ENCODE peak calls at places on chromosomes 6 and 20, in five cellular contexts. E is stimulated activated CD8-positive, alpha-beta memory T cell treated with anti-CD3 and anti-CD28 coated beads, Interleukin-4, amount 100 ng/mL, for 4 hours; S is psoas muscle; P is vagina; X is GM04504. I is an unnamed sample.

GRCh38 chr6:89689732-89690131 is 51.2 kb upstream of the LYRM2 start:
- DNase-seq in E (no peak), S (no peak), P (no peak), X (no peak), I (no peak)

GRCh38 chr6:137975058-137975940 is 108.2 kb downstream of the TNFAIP3 start:
- DNase-seq in E (no peak), S (no peak), P (no peak), X (no peak), I (peak)

GRCh38 chr6:137316626-137317025 is 97.4 kb upstream of the IFNGR1 start:
- DNase-seq in E (no peak), S (no peak), P (no peak), X (no peak), I (no peak)

GRCh38 chr6:32047084-32047478 is 8.9 kb downstream of the CYP21A2 start:
- DNase-seq in E (no peak), S (peak), P (peak), X (no peak), I (peak)

GRCh38 chr6:7673063-7673536 is 52.8 kb upstream of the BMP6 start:
- DNase-seq in E (no peak), S (peak), P (no peak), X (no peak), I (peak)

GRCh38 chr20:61731363-61732181 is 334.1 kb downstream of the TAF4 start:
- DNase-seq in E (no peak), S (peak), P (no peak), X (peak), I (no peak)

GRCh38 chr6:169707772-169708171 is 5.8 kb downstream of the C6orf120 start:
- DNase-seq in E (no peak), S (no peak), P (no peak), X (no peak), I (no peak)

GRCh38 chr6:2387445-2387844 is 142.0 kb upstream of the GMDS start:
- DNase-seq in E (no peak), S (no peak), P (no peak), X (no peak), I (no peak)

GRCh38 chr6:32790306-32790705 is 26.5 kb downstream of the HLA-DOB start:
- DNase-seq in E (no peak), S (no peak), P (no peak), X (no peak), I (peak)

GRCh38 chr20:542777-543368 is 717 bp downstream of the CSNK2A1 start:
- DNase-seq in E (no peak), S (peak), P (no peak), X (no peak), I (no peak)